ENCODE peak calls at places on chromosomes 3 and 15, in nine cellular contexts. L is cardiac fibroblast; Z is tibial nerve; P is body of pancreas; S is progenitor cell of endocrine pancreas; C is testis; R is CD4-positive, alpha-beta T cell; K is GM12864; M is left ventricle myocardium inferior. I is an unnamed sample.

GRCh38 chr15:36175781-36176211 is 403.6 kb upstream of the CDIN1 start:
- DNase-seq in L (no peak), Z (no peak), P (no peak), S (no peak), C (peak), R (no peak), K (no peak), M (no peak), I (no peak)

GRCh38 chr3:100402150-100402706 is 889 bp downstream of the LNP1 start:
- DNase-seq in L (peak), Z (no peak), P (no peak), S (no peak), C (no peak), R (no peak), K (no peak), M (no peak), I (peak)

GRCh38 chr3:22907796-22908195 is 295.3 kb upstream of the UBE2E2 start:
- DNase-seq in L (no peak), Z (no peak), P (no peak), S (no peak), C (no peak), R (no peak), K (no peak), M (no peak), I (no peak)

GRCh38 chr15:50418041-50418583 is 6.1 kb upstream of the USP8 start:
- DNase-seq in L (no peak), Z (no peak), P (no peak), S (no peak), C (no peak), R (no peak), K (no peak), M (no peak), I (no peak)

GRCh38 chr3:127742580-127742979 is 69.8 kb downstream of the ABTB1 start:
- DNase-seq in L (no peak), Z (no peak), P (no peak), S (no peak), C (no peak), R (no peak), K (no peak), M (no peak), I (no peak)

GRCh38 chr15:90000175-90000923 is 775 bp upstream of the ZNF710 start:
- DNase-seq in L (peak), Z (no peak), P (peak), S (peak), C (peak), R (no peak), K (no peak), M (no peak), I (no peak)

GRCh38 chr15:70664494-70664893 is 98.9 kb downstream of the UACA start:
- DNase-seq in L (no peak), Z (no peak), P (no peak), S (no peak), C (no peak), R (no peak), K (no peak), M (no peak), I (no peak)

GRCh38 chr3:191473766-191474198 is 12.8 kb downstream of the PYDC2 start:
- DNase-seq in L (no peak), Z (no peak), P (no peak), S (no peak), C (no peak), R (no peak), K (no peak), M (no peak), I (no peak)

GRCh38 chr15:70795311-70795665 is 31.9 kb upstream of the UACA start:
- DNase-seq in L (peak), Z (no peak), P (no peak), S (no peak), C (no peak), R (no peak), K (no peak), M (no peak), I (peak)

GRCh38 chr3:58492385-58492970 is 582 bp downstream of the KCTD6 start:
- DNase-seq in L (no peak), Z (no peak), P (no peak), S (no peak), C (no peak), R (no peak), K (no peak), M (no peak), I (no peak)

GRCh38 chr3:148540266-148540665 is 157.4 kb upstream of the AGTR1 start:
- DNase-seq in L (no peak), Z (no peak), P (no peak), S (no peak), C (no peak), R (no peak), K (no peak), M (no peak), I (no peak)

GRCh38 chr3:48820626-48821324 is 26.9 kb downstream of the PRKAR2A start:
- DNase-seq in L (peak), Z (no peak), P (no peak), S (no peak), C (no peak), R (no peak), K (no peak), M (no peak), I (peak)

GRCh38 chr3:79878697-79879096 is 110.9 kb upstream of the ROBO1 start:
- DNase-seq in L (no peak), Z (no peak), P (no peak), S (no peak), C (no peak), R (no peak), K (no peak), M (no peak), I (no peak)

GRCh38 chr3:27628029-27628750 is 93.9 kb downstream of the EOMES start:
- DNase-seq in L (no peak), Z (no peak), P (no peak), S (no peak), C (no peak), R (no peak), K (no peak), M (no peak), I (peak)

GRCh38 chr3:17307889-17308288 is 423.1 kb downstream of the PLCL2 start:
- DNase-seq in L (no peak), Z (no peak), P (no peak), S (no peak), C (no peak), R (no peak), K (no peak), M (no peak), I (no peak)

GRCh38 chr15:74613089-74613952 is 2.3 kb upstream of the CLK3 start:
- DNase-seq in L (no peak), Z (no peak), P (no peak), S (no peak), C (no peak), R (no peak), K (no peak), M (no peak), I (no peak)

DNA sequence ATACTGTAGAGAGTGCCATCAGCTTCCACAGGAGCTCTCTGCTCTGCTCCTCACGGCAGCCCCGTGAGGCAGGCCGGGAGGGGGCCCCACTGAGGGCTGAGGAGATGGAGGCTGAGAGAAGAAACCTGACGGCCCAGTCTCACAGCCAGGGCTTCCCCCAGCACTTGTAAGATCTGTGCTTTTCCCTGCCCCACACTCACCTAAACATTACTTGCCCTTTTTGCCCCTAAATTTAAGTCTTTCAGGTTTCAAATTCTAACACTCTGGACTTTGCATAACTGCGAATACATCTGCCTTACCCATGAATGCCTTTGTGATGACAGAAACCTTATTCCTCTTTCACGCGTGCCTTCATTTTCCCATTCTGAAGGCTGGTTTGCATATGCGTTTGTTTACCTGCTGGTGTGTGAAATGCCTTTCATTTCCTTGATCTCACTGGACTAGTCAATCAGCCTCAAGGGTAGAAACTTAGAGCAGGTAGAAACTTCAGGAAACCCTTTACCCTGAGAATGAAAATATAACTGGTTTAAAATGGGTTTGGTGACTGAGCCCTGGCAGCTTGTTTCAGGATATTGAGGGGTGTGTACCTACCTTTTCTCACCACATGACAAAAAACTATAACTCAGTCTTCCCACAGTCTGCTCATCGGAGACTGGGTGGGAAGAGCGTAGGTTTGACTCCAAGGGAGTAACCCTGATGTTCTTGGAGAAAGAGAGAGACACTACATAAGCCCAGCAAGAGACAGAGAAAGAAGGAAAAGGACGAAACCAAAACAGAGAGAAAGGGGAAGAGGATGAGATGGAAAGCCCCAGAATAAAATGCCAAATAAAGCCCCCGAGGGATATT is 20.1 kb downstream of the SLC12A8 start:
- DNase-seq in L (no peak), Z (no peak), P (no peak), S (no peak), C (no peak), R (no peak), K (peak), M (no peak), I (no peak)
- TF ChIP-seq CTCF in L (no peak), Z (no peak), P (no peak), S (peak), C (no peak), R (no peak), K (peak), M (no peak), I (no peak)

DNA sequence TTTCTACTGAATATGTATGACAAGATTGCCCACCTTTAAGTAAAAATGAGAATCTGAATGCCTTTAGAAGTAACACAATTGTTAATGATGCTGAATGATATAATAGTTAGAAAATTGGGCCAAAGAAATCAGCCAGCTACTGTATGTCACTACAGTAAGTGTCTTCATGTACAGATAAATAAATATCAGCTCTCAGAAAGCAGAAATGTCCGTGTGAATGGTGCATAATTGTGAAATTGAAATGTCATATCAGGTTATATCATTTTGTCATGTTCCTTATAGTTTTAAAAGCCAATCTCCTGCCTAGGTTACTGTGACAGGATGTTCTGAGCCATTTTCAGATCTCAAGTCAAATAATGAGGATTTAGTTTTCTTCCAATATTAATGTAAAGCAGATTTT is 90.6 kb upstream of the SNTN start:
- DNase-seq in L (no peak), Z (no peak), P (no peak), S (no peak), C (no peak), R (no peak), K (no peak), M (no peak), I (no peak)
- TF ChIP-seq CTCF in L (no peak), Z (no peak), P (no peak), S (no peak), C (no peak), R (no peak), K (no peak), M (no peak), I (no peak)

GRCh38 chr3:47163023-47163989 is 607 bp downstream of the SETD2 start:
- DNase-seq in L (peak), Z (peak), P (peak), S (peak), C (peak), R (peak), K (no peak), M (peak), I (peak)

GRCh38 chr3:47162695-47163022 is 1.3 kb downstream of the SETD2 start:
- DNase-seq in L (no peak), Z (no peak), P (no peak), S (no peak), C (no peak), R (no peak), K (no peak), M (no peak), I (peak)

GRCh38 chr3:47159820-47160219 is 4.1 kb downstream of the SETD2 start:
- DNase-seq in L (no peak), Z (no peak), P (no peak), S (no peak), C (no peak), R (no peak), K (no peak), M (no peak), I (no peak)

GRCh38 chr3:47161983-47162694 is 1.8 kb downstream of the SETD2 start:
- DNase-seq in L (no peak), Z (no peak), P (no peak), S (no peak), C (no peak), R (no peak), K (no peak), M (no peak), I (peak)

GRCh38 chr3:47163990-47164848 is at the start of gene SETD2:
- DNase-seq in L (peak), Z (peak), P (peak), S (peak), C (peak), R (peak), K (peak), M (peak), I (peak)
- TF ChIP-seq CTCF in L (peak), Z (peak), P (peak), S (peak), C (peak), R (peak), K (peak), M (peak), I (no peak)

GRCh38 chr15:75620043-75620775 is 5.3 kb downstream of the SNUPN start:
- DNase-seq in L (peak), Z (peak), P (no peak), S (no peak), C (peak), R (no peak), K (no peak), M (peak), I (peak)

GRCh38 chr15:75622505-75622904 is 3.0 kb downstream of the SNUPN start:
- DNase-seq in L (no peak), Z (no peak), P (no peak), S (no peak), C (no peak), R (no peak), K (no peak), M (no peak), I (no peak)

GRCh38 chr15:75625542-75626347 is at the start of gene SNUPN:
- DNase-seq in L (peak), Z (peak), P (peak), S (peak), C (peak), R (peak), K (peak), M (peak), I (peak)

GRCh38 chr15:75616766-75617165 is 8.8 kb downstream of the SNUPN start:
- DNase-seq in L (no peak), Z (no peak), P (no peak), S (no peak), C (no peak), R (no peak), K (no peak), M (no peak), I (no peak)

DNA sequence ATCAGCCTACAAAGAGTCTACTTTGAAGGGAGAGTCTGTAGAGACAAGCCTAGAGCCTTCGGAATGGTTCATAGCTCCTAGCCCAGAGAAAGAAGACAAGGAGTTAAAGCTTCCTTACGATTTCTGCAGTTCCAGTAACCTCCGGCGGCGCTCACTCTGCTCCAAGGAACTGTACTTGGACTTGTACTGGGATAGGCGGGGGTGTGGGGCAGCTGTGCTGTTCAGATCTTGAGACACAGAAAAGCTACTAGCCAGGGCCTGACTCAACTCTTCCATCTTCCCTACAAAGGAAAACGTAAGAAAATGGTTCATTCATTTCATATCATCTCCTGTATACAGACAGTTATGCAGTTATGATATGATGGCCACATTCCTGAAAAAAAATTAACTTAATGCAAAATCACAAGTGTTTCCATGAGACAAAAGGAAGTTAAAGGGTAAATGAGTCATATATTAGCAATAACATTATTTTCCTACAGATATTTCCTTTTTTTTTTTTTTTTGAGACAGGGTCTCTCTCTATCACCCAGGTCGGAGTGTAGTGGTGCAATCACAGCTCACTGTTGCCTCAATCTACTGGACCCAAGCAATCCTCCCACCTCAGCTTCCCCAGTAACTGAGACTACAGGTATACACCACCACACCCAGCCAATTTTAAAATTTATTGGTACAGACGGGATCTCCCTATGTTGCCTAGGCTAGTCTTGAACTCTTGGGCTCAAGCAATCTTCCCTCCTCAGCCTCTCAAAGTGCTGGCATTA is 4.6 kb downstream of the SNUPN start:
- DNase-seq in L (peak), Z (peak), P (peak), S (no peak), C (peak), R (no peak), K (no peak), M (peak), I (peak)
- TF ChIP-seq CTCF in L (peak), Z (no peak), P (no peak), S (no peak), C (no peak), R (no peak), K (no peak), M (peak), I (peak)

DNA sequence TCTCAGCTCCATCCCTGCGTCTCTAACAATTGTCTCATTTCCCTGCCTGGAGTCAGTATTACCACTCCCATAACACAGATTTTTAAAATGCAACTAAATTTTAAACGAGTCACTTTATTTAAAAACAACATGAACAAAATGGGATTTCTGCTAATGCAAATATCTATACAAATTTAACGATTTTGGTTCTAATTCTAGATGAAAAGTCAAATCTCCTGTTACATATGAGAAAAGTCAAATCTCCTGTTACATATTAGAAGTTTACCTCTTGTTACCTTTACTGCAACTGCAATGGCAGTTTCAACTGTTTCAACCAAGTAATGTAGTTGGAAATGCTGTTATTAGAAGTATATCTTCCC is 578 bp upstream of the RPL39L start:
- DNase-seq in L (no peak), Z (no peak), P (no peak), S (no peak), C (no peak), R (no peak), K (no peak), M (no peak), I (no peak)
- TF ChIP-seq CTCF in L (no peak), Z (no peak), P (no peak), S (no peak), C (peak), R (peak), K (no peak), M (no peak), I (no peak)

I was measured in MCF 10A.